ENCODE peak calls at places on chromosome 17, in four cellular contexts. K is anterior cingulate cortex; L is effector memory CD8-positive, alpha-beta T cell; J is hepatic stellate cell. H is an unnamed sample.

GRCh38 chr17:48546924-48547838 is 2.3 kb upstream of the HOXB2 start:
- DNase-seq in K (no peak), L (no peak), J (no peak), H (no peak)

GRCh38 chr17:12637015-12637414 is 28.7 kb upstream of the MYOCD start:
- DNase-seq in K (no peak), L (no peak), J (peak; percentile 60), H (peak; percentile 83)

GRCh38 chr17:69478916-69479315 is 64.4 kb downstream of the MAP2K6 start:
- DNase-seq in K (no peak), L (no peak), J (no peak), H (no peak)

GRCh38 chr17:27327871-27328270 is 34.0 kb downstream of the WSB1 start:
- DNase-seq in K (no peak), L (no peak), J (no peak), H (no peak)

GRCh38 chr17:46782250-46782953 is 36.1 kb downstream of the WNT3 start:
- DNase-seq in K (no peak), L (no peak), J (peak; percentile 64), H (no peak)

GRCh38 chr17:64385187-64386083 is 5.2 kb downstream of the PECAM1 start:
- DNase-seq in K (no peak), L (no peak), J (peak; percentile 78), H (peak; percentile 90)

GRCh38 chr17:47816111-47816735 is 5.4 kb downstream of the OSBPL7 start:
- DNase-seq in K (no peak), L (no peak), J (no peak), H (no peak)

GRCh38 chr17:77615672-77616242 is 342.7 kb upstream of the TNRC6C start:
- DNase-seq in K (no peak), L (no peak), J (no peak), H (no peak)

GRCh38 chr17:58377005-58377660 is 25.1 kb upstream of the SUPT4H1 start:
- DNase-seq in K (no peak), L (no peak), J (no peak), H (no peak)

GRCh38 chr17:66411498-66411897 is 109.1 kb downstream of the PRKCA start:
- DNase-seq in K (no peak), L (no peak), J (no peak), H (no peak)

GRCh38 chr17:64278614-64279013 is 15.6 kb upstream of the TEX2 start:
- DNase-seq in K (no peak), L (no peak), J (no peak), H (no peak)

GRCh38 chr17:77867308-77867781 is 91.2 kb upstream of the TNRC6C start:
- DNase-seq in K (no peak), L (no peak), J (no peak), H (no peak)